ENCODE peak calls at places on chromosome 3, in five cellular contexts. R is IMR-90; U is ovary; H is stimulated activated CD8-positive, alpha-beta memory T cell treated with anti-CD3 and anti-CD28 coated beads, Interleukin-15, amount 100 ng/mL, for 24 hours; O is activated T-cell treated with anti-CD3 and anti-CD28 coated beads for 48 hours. C is an unnamed sample.
A peak's percentile ranks its signal among the peaks of the same experiment; 100 is the strongest.

GRCh38 chr3:28504945-28505344 is 156.3 kb upstream of the AZI2 start:
- DNase-seq in R (no peak), U (no peak), H (no peak), O (no peak), C (no peak)

GRCh38 chr3:45110185-45110833 is 35.9 kb downstream of the CDCP1 start:
- DNase-seq in R (no peak), U (no peak), H (no peak), O (no peak), C (no peak)

GRCh38 chr3:134801204-134801958 is 6.3 kb downstream of the EPHB1 start:
- DNase-seq in R (no peak), U (no peak), H (no peak), O (no peak), C (no peak)

GRCh38 chr3:14298991-14299555 is 103.3 kb upstream of the SLC6A6 start:
- DNase-seq in R (no peak), U (peak; percentile 46), H (no peak), O (no peak), C (no peak)

GRCh38 chr3:165852150-165852549 is 14.9 kb upstream of the BCHE start:
- DNase-seq in R (no peak), U (no peak), H (no peak), O (no peak), C (no peak)

GRCh38 chr3:27669505-27670085 is 52.5 kb downstream of the EOMES start:
- DNase-seq in R (no peak), U (no peak), H (no peak), O (no peak), C (peak; percentile 75)

GRCh38 chr3:141425523-141426233 is 57.4 kb downstream of the ZBTB38 start:
- DNase-seq in R (peak; percentile 66), U (no peak), H (no peak), O (no peak), C (peak; percentile 68)

GRCh38 chr3:169052465-169053302 is 610.8 kb downstream of the MECOM start:
- DNase-seq in R (peak; percentile 28), U (no peak), H (no peak), O (no peak), C (no peak)

GRCh38 chr3:13483988-13484695 is 4.0 kb downstream of the HDAC11 start:
- DNase-seq in R (no peak), U (no peak), H (no peak), O (no peak), C (no peak)

GRCh38 chr3:138479355-138479964 is 45.0 kb downstream of the ESYT3 start:
- DNase-seq in R (peak; percentile 46), U (no peak), H (no peak), O (peak; percentile 14), C (peak; percentile 12)

GRCh38 chr3:191330309-191330712 is at the start of gene UTS2B:
- DNase-seq in R (peak; percentile 93), U (no peak), H (no peak), O (no peak), C (peak; percentile 88)

C was measured in astrocyte.